ENCODE peak calls at places on chromosomes 13 and 19, in nine cellular contexts. O, K, F, H, U, I, Y, M and S are unnamed samples. For H3K4me1, the result is how much of the 10 kb centered on the place peaks cover.

GRCh38 chr13:95296326-95296939 is 4.8 kb downstream of the ABCC4 start:
- DNase-seq in O (peak), K (peak), F (no peak), H (peak), U (peak), I (no peak), Y (peak), M (peak), S (peak)

GRCh38 chr19:43395561-43395960 is 19.1 kb upstream of the TEX101 start:
- DNase-seq in O (no peak), K (no peak), F (no peak), H (no peak), U (peak), I (no peak), Y (no peak), M (no peak), S (no peak)

GRCh38 chr13:35179494-35179893 is 237.4 kb downstream of the NBEA start:
- DNase-seq in O (no peak), K (no peak), F (no peak), H (no peak), U (no peak), I (no peak), Y (no peak), M (no peak), S (no peak)

GRCh38 chr19:16463991-16464575 is 7.7 kb downstream of the EPS15L1 start:
- DNase-seq in O (no peak), K (no peak), F (no peak), H (no peak), U (no peak), I (no peak), Y (peak), M (no peak), S (no peak)

GRCh38 chr13:105762096-105762495 is 773.4 kb downstream of the EFNB2 start:
- DNase-seq in O (no peak), K (no peak), F (no peak), H (no peak), U (no peak), I (no peak), Y (no peak), M (no peak), S (no peak)

GRCh38 chr19:3467437-3468198 is 12.7 kb downstream of the SMIM24 start:
- DNase-seq in O (no peak), K (no peak), F (no peak), H (no peak), U (no peak), I (no peak), Y (no peak), M (no peak), S (no peak)

GRCh38 chr19:3045885-3046603 is 16.3 kb downstream of the TLE5 start:
- DNase-seq in O (peak), K (no peak), F (no peak), H (no peak), U (no peak), I (no peak), Y (no peak), M (no peak), S (no peak)

GRCh38 chr13:90272356-90272755 is 1075.1 kb upstream of the MIR17HG start:
- DNase-seq in O (no peak), K (no peak), F (no peak), H (no peak), U (no peak), I (no peak), Y (no peak), M (no peak), S (no peak)

GRCh38 chr13:54301085-54301484 is 1272.5 kb downstream of the OLFM4 start:
- DNase-seq in O (no peak), K (no peak), F (no peak), H (no peak), U (no peak), I (no peak), Y (no peak), M (no peak), S (no peak)

GRCh38 chr19:50835785-50836542 is 2.6 kb upstream of the KLK15 start:
- DNase-seq in O (peak), K (peak), F (no peak), H (peak), U (peak), I (peak), Y (no peak), M (peak), S (peak)

GRCh38 chr19:17296278-17296677 is 6.9 kb downstream of the ABHD8 start:
- DNase-seq in O (no peak), K (no peak), F (no peak), H (no peak), U (no peak), I (no peak), Y (no peak), M (no peak), S (no peak)

GRCh38 chr19:13051581-13052165 is 51.0 kb downstream of the LYL1 start:
- DNase-seq in O (peak), K (peak), F (no peak), H (peak), U (peak), I (no peak), Y (peak), M (peak), S (peak)

GRCh38 chr19:6076675-6077463 is 33.4 kb downstream of the RFX2 start:
- DNase-seq in O (no peak), K (no peak), F (no peak), H (no peak), U (no peak), I (no peak), Y (no peak), M (peak), S (no peak)

GRCh38 chr13:91318886-91319285 is 28.6 kb upstream of the MIR17HG start:
- DNase-seq in O (no peak), K (no peak), F (no peak), H (no peak), U (no peak), I (no peak), Y (no peak), M (no peak), S (no peak)

GRCh38 chr13:23695711-23696512 is 125.7 kb downstream of the TNFRSF19 start:
- DNase-seq in O (peak), K (peak), F (no peak), H (peak), U (peak), I (no peak), Y (peak), M (peak), S (peak)
- H3K27ac ChIP-seq in O (no peak), K (peak), F (no peak), H (no peak), U (no peak), I (no peak), Y (no peak), M (no peak), S (no peak)

DNA sequence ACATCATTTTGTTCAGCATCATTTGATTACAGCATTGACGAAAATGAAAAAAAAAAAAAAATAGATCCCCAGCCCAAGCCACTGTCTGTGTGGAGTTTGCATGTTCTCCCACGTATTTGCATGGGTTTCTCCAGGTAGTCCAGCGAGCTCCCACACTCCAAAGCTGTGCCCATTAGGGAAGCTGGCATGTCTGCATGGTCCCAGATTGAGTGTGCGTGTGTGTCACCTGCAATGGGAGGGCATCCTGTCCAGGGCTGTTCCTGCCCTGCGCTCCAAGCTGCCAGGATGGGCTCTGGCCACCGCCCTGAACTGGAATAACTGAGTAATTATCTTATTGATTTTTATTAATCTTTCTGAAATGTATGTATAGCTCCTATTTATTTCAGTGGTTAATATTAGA is 88.6 kb downstream of the KLF12 start:
- DNase-seq in O (no peak), K (no peak), F (no peak), H (no peak), U (no peak), I (no peak), Y (no peak), M (no peak), S (no peak)
- H3K4me1 ChIP-seq in O (under half), K (under half), F (under half), H (under half), U (under half), I (under half), Y (under half), M (under half), S (under half)

GRCh38 chr13:110336681-110337080 is 29.6 kb downstream of the COL4A2 start:
- DNase-seq in O (no peak), K (no peak), F (no peak), H (no peak), U (no peak), I (no peak), Y (no peak), M (no peak), S (no peak)

GRCh38 chr13:110334256-110334655 is 27.2 kb downstream of the COL4A2 start:
- DNase-seq in O (no peak), K (no peak), F (no peak), H (peak), U (no peak), I (peak), Y (no peak), M (no peak), S (no peak)

GRCh38 chr13:110336108-110336507 is 29.0 kb downstream of the COL4A2 start:
- DNase-seq in O (no peak), K (no peak), F (no peak), H (no peak), U (no peak), I (no peak), Y (no peak), M (no peak), S (no peak)

GRCh38 chr13:110333837-110334236 is 26.8 kb downstream of the COL4A2 start:
- DNase-seq in O (no peak), K (no peak), F (no peak), H (peak), U (no peak), I (no peak), Y (no peak), M (no peak), S (no peak)

GRCh38 chr13:110334841-110335490 is 27.9 kb downstream of the COL4A2 start:
- DNase-seq in O (no peak), K (no peak), F (no peak), H (peak), U (no peak), I (no peak), Y (no peak), M (no peak), S (no peak)
- H3K27ac ChIP-seq in O (no peak), K (no peak), F (no peak), H (no peak), U (no peak), I (peak), Y (no peak), M (no peak), S (no peak)

DNA sequence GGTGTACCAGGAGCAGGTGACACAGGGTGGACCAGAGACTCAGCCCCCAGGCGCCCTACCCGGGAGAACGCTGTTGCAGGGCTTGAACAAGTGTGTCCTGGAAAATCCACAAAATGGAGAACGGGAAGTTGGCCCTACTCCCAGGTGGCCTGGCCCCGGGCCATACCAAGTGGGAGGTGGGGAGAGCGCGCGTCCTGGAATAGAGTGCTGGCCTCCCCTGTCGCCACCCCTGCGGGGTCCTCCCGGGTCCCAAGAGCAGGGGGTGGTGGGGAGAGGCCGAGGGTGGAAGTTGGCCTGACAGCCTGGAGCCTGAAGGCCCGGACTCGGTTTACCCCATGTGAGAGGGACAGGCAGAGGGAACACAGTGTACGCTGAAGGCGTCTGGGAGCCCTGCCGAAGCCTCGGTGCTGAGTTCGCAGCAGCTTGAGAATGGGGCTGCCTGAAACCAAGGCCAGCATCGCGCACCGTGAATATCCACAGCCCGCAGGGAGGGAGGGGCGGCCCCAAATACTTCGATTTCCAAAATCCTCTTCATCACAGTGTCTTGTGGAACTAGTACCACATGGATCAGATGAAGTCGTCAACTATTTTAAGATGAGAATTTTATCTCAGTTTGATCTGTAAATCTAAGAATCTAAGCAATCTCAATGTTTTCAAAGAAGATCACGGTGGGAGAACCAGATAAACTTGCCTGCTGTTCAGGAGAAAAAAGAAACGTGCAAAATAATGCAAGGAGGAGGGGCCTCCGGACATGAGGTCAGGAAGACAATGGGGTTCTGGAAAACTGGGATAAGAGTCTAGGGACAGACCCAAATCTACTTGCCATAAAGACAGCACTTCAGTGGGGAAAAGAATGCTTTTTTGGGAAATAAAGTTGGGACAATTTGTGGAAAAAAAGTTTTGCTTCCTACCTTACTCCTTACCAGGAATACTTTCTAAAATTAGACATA is 10.4 kb upstream of the KLF16 start:
- DNase-seq in O (peak), K (peak), F (no peak), H (peak), U (no peak), I (no peak), Y (no peak), M (peak), S (no peak)
- H3K4me1 ChIP-seq in O (under half), K (under half), F (under half), H (under half), U (under half), I (under half), Y (under half), M (under half), S (half or more)

DNA sequence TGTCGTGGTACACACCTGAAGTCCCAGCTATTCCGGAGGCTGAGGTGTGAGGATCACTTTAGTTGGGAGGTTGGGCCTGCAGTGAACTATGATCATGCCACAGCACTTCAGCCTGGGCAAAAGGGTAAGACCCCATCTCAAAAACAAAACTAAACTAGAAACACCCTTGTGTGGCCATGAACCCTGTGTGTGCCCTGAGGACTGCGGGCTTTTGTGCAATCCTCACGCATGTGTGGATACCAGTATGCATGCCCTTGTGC is 1.1 kb upstream of the EGLN2 start:
- DNase-seq in O (no peak), K (no peak), F (no peak), H (no peak), U (no peak), I (no peak), Y (no peak), M (no peak), S (no peak)
- H3K27ac ChIP-seq in O (peak), K (peak), F (peak), H (peak), U (peak), I (no peak), Y (peak), M (peak), S (peak)

GRCh38 chr19:38270587-38271167 is 6.3 kb downstream of the SPINT2 start:
- DNase-seq in O (no peak), K (no peak), F (no peak), H (no peak), U (no peak), I (no peak), Y (no peak), M (no peak), S (no peak)

GRCh38 chr19:38276942-38277517 is 12.7 kb downstream of the SPINT2 start:
- DNase-seq in O (no peak), K (no peak), F (no peak), H (no peak), U (no peak), I (no peak), Y (no peak), M (no peak), S (no peak)

GRCh38 chr19:38277549-38277948 is 13.2 kb downstream of the SPINT2 start:
- DNase-seq in O (no peak), K (no peak), F (no peak), H (no peak), U (no peak), I (no peak), Y (no peak), M (no peak), S (no peak)

GRCh38 chr19:38274734-38275133 is 10.4 kb downstream of the SPINT2 start:
- DNase-seq in O (no peak), K (peak), F (no peak), H (no peak), U (peak), I (no peak), Y (no peak), M (no peak), S (no peak)

GRCh38 chr19:38273499-38273898 is 9.1 kb downstream of the SPINT2 start:
- DNase-seq in O (no peak), K (no peak), F (no peak), H (no peak), U (peak), I (no peak), Y (no peak), M (no peak), S (no peak)
- H3K4me1 ChIP-seq in O (under half), K (under half), F (under half), H (under half), U (under half), I (under half), Y (under half), M (under half), S (half or more)

DNA sequence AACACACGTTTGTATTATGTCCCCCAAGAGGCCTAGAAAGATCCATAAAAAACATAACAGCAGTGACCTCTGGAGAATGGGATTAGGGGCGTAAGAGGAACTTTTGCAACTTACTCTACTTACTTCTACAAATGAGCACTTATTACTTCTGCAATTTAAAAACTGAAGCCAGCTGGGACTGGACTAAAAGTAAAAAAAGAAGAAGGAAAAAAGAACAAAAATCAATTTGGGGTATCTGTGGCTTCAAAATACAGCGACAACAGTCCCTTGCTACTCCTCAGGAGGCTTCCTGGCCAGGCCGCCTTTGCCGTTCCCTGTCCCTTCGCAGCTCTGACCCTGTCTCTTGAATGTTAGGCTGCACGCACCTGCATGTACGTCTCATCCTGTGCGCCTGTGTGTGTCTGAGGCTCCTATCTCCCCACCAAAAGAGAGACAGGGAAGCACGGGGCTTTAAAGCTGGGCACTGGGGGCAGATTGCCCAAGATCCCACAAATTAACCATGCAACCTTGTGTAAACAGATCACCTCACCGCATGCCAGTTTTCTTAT is 12.1 kb upstream of the FKRP start:
- DNase-seq in O (no peak), K (no peak), F (no peak), H (no peak), U (no peak), I (no peak), Y (no peak), M (no peak), S (no peak)
- H3K27ac ChIP-seq in O (no peak), K (no peak), F (no peak), H (peak), U (no peak), I (no peak), Y (no peak), M (no peak), S (peak)

DNA sequence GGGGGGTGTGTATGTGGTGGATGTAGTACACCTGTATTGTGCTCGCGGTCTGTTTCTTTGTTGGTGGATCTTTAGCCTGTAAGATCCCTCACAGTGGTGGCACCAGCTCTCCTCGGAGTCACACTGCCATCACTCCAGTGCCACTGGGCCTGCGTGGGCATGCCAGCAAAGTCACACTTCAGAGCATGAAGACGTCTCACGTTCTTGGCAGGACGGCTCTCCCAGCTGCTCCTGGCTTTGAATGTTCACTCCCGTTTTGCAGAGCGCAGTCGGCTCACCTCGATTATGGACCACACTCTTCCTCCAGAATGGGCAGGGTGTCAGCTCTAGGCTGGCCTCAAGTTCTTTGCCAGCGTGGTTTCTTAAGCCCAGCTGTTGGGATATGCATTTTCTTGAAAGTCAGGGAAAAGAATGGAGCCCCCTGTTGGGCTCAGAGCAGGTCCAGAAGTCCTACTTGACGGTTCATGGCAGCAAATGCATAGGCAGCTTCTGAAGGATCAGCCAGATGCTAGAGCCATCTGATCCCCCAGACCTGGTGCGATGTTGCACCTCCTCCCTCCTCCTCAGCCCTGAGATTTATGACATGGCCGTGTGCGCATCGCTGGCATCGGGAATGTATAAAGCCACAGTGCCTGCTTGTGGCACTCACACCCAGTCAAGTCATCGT is 40.4 kb upstream of the NPAS1 start:
- DNase-seq in O (no peak), K (no peak), F (no peak), H (no peak), U (no peak), I (no peak), Y (peak), M (no peak), S (no peak)
- H3K4me1 ChIP-seq in O (under half), K (half or more), F (under half), H (half or more), U (under half), I (half or more), Y (half or more), M (half or more), S (half or more)

DNA sequence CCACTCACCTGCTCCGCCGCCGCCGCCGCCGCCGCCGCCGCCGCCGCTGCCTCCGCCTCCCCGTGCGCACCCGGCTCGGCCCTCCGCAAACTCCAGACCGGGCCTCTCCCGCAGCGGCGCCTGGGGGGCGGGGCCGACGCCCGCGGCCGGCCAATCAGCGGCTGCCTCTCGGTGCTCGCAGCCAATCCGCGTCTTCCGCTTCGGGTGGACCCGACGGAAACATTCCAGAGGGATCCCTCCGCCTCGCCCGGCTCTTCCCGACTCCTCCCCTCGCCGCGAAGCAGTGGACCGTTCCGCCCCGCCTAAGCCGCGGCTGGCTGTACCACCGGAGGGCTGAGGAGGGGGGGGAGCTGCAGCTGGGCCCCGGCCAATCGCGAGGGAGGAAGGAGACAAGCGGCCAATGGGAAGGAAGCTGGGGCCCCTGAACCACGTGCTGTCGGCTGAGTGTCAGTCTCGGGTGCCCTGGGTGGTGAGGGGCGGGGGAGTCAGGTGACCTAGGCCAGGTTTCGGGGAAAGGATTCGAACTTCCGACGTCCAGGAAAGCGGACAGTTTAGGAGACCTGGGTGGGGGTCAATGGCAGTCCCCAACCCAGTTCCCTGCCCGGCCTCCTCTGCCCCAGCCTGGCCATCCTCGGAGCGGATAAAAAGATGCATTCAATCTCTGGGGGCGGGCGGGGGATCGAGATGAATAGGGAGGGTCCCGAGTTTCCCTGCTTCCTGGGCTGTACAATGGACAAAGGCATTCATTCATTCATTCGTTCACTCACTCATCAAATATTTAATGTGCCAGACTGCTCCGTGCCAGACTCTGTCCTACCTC is at the start of gene GIPC1:
- DNase-seq in O (peak), K (peak), F (peak), H (peak), U (peak), I (peak), Y (peak), M (peak), S (peak)
- H3K27ac ChIP-seq in O (no peak), K (peak), F (peak), H (peak), U (peak), I (no peak), Y (peak), M (peak), S (peak)